ENCODE peak calls at places on chromosome 10, in four cellular contexts. U, L, D and A are unnamed samples.

GRCh38 chr10:61140765-61141392 is 196.9 kb upstream of the RHOBTB1 start:
- DNase-seq in U (peak), L (peak), D (peak), A (peak)

GRCh38 chr10:102152545-102152890 is 329 bp downstream of the NOLC1 start:
- DNase-seq in U (peak), L (peak), D (peak), A (peak)

GRCh38 chr10:99507265-99507664 is 25.5 kb upstream of the NKX2-3 start:
- DNase-seq in U (no peak), L (no peak), D (no peak), A (no peak)

GRCh38 chr10:131179386-131179785 is 132.1 kb downstream of the TCERG1L start:
- DNase-seq in U (no peak), L (no peak), D (no peak), A (no peak)

GRCh38 chr10:37816290-37816689 is 41.1 kb downstream of the ZNF248 start:
- DNase-seq in U (no peak), L (no peak), D (no peak), A (no peak)

GRCh38 chr10:51524041-51524440 is 175.4 kb downstream of the CSTF2T start:
- DNase-seq in U (peak), L (peak), D (no peak), A (peak)

GRCh38 chr10:10796774-10797415 is 220.8 kb upstream of the CELF2 start:
- DNase-seq in U (peak), L (peak), D (peak), A (peak)

GRCh38 chr10:36538945-36539586 is 586.3 kb upstream of the ANKRD30A start:
- DNase-seq in U (peak), L (peak), D (peak), A (peak)

GRCh38 chr10:122854648-122855047 is 9.0 kb upstream of the CUZD1 start:
- DNase-seq in U (peak), L (peak), D (peak), A (peak)

GRCh38 chr10:13206546-13207443 is 27.4 kb downstream of the UCMA start:
- DNase-seq in U (peak), L (peak), D (peak), A (peak)

GRCh38 chr10:21015838-21016237 is 118.7 kb upstream of the NEBL start:
- DNase-seq in U (no peak), L (no peak), D (no peak), A (no peak)

GRCh38 chr10:122269097-122269687 is 1.9 kb upstream of the BTBD16 start:
- DNase-seq in U (no peak), L (no peak), D (no peak), A (no peak)

GRCh38 chr10:110437351-110437605 is 60.4 kb upstream of the DUSP5 start:
- DNase-seq in U (no peak), L (no peak), D (no peak), A (no peak)

GRCh38 chr10:132036153-132036886 is 29.4 kb upstream of the JAKMIP3 start:
- DNase-seq in U (no peak), L (peak), D (no peak), A (peak)

GRCh38 chr10:123583639-123584418 is 82.3 kb upstream of the GPR26 start:
- DNase-seq in U (peak), L (peak), D (peak), A (peak)

GRCh38 chr10:27743736-27744477 is 1.7 kb downstream of the MKX start:
- DNase-seq in U (peak), L (no peak), D (no peak), A (peak)

GRCh38 chr10:50367732-50368131 is 116.4 kb upstream of the ASAH2 start:
- DNase-seq in U (peak), L (peak), D (peak), A (peak)

GRCh38 chr10:628386-629045 is 61.0 kb downstream of the DIP2C start:
- DNase-seq in U (no peak), L (no peak), D (no peak), A (no peak)

GRCh38 chr10:110214380-110214826 is 7.0 kb downstream of the MXI1 start:
- DNase-seq in U (no peak), L (no peak), D (no peak), A (no peak)

GRCh38 chr10:127935115-127935561 is 28.2 kb downstream of the PTPRE start:
- DNase-seq in U (no peak), L (no peak), D (no peak), A (no peak)

GRCh38 chr10:124306922-124307371 is 111.8 kb downstream of the OAT start:
- DNase-seq in U (peak), L (no peak), D (no peak), A (peak)

GRCh38 chr10:52020702-52021101 is 293.4 kb upstream of the DKK1 start:
- DNase-seq in U (no peak), L (no peak), D (no peak), A (no peak)

GRCh38 chr10:69057261-69057950 is 30.5 kb upstream of the SRGN start:
- DNase-seq in U (no peak), L (peak), D (no peak), A (no peak)

GRCh38 chr10:3239066-3239919 is 66.7 kb upstream of the PITRM1 start:
- DNase-seq in U (peak), L (peak), D (peak), A (peak)

GRCh38 chr10:78336402-78336791 is 302.7 kb downstream of the RPS24 start:
- DNase-seq in U (peak), L (peak), D (peak), A (no peak)

GRCh38 chr10:43125881-43126731 is 12.1 kb upstream of the CSGALNACT2 start:
- DNase-seq in U (no peak), L (no peak), D (no peak), A (no peak)

GRCh38 chr10:26391701-26392695 is 46.1 kb upstream of the APBB1IP start:
- DNase-seq in U (no peak), L (no peak), D (no peak), A (no peak)

GRCh38 chr10:119250641-119251314 is 43.4 kb downstream of the GRK5 start:
- DNase-seq in U (peak), L (peak), D (peak), A (peak)

GRCh38 chr10:104333037-104333727 is 5.1 kb downstream of the ITPRIP start:
- DNase-seq in U (no peak), L (peak), D (no peak), A (no peak)

GRCh38 chr10:132283604-132284382 is 24.0 kb downstream of the STK32C start:
- DNase-seq in U (no peak), L (no peak), D (no peak), A (no peak)

GRCh38 chr10:126421745-126422144 is 33.5 kb upstream of the ADAM12 start:
- DNase-seq in U (peak), L (peak), D (peak), A (peak)

GRCh38 chr10:34711500-34711899 is 103.6 kb downstream of the PARD3 start:
- DNase-seq in U (no peak), L (peak), D (no peak), A (peak)

DNA sequence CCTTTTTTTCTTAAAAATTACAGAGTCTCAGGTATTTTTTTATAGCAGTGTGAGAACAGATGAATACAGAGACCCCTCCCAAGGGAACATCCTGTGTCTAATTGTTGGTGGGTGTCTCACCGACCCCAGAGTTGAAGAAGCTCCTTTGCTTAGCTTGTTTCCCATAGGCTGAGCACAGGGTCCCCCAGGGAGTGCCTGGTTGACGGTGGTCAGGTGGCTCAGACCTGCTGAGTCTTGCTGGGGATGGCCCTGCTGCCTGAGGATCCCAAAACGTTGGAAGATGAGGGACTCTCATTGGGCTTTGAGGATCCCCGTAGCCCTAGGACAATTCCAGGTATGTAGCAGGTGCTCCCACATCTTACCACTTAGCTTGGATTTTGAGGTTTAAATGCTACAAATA is 19.5 kb downstream of the SCART1 start:
- DNase-seq in U (no peak), L (no peak), D (no peak), A (no peak)
- H3K4me3 ChIP-seq in U (no peak), L (no peak), D (no peak), A (no peak)

DNA sequence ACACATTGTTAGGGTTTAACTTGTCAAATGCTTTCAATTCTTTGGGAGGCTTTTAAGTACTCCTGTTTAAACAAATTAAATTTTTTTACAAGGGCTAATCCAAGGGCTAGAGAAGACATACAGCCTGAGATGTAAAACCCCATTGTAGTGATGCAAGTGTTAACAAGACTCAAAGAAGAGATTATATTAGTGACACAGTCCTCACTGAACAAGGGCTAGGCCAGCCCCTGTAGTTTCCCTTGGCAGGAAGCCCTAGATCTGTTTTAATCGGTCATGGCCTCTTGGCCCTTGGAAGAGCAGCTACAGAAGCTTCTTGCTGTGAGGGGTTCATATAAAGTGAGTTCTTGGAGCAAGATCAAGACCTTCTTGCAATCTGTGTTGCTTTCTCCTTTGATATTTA is 1339.5 kb downstream of the XPNPEP1 start:
- DNase-seq in U (no peak), L (no peak), D (no peak), A (no peak)
- TF ChIP-seq CTCF in U (no peak), L (no peak), D (no peak), A (no peak)

GRCh38 chr10:17181751-17182150 is 19.7 kb downstream of the TRDMT1 start:
- DNase-seq in U (peak), L (peak), D (no peak), A (peak)
- H3K4me3 ChIP-seq in U (no peak), L (no peak), D (no peak), A (no peak)

GRCh38 chr10:70132098-70133029 is at the start of gene AIFM2:
- DNase-seq in U (peak), L (peak), D (peak), A (peak)
- TF ChIP-seq CTCF in U (no peak), L (no peak), D (no peak), A (no peak)

DNA sequence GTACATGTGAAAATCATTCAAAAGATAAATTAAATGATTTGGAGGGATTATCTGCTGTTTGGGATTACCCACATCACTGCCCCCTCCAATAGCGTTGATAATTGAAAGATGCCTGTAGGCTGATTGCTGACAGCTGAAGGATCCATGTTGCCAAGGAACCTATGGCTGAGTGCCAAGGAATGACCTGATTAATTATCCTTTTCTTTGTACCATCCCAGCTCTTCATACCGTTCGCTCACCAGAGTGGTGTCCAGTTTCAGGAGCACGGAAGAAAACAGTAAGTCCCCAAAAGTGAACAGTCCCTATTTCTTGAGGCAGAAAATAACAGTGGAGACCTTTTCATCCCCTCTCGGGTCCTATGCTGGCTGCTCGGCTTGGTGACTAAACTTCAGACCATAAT is 108.7 kb downstream of the SPAG6 start:
- DNase-seq in U (no peak), L (no peak), D (no peak), A (peak)
- H3K4me3 ChIP-seq in U (no peak), L (no peak), D (no peak), A (no peak)

DNA sequence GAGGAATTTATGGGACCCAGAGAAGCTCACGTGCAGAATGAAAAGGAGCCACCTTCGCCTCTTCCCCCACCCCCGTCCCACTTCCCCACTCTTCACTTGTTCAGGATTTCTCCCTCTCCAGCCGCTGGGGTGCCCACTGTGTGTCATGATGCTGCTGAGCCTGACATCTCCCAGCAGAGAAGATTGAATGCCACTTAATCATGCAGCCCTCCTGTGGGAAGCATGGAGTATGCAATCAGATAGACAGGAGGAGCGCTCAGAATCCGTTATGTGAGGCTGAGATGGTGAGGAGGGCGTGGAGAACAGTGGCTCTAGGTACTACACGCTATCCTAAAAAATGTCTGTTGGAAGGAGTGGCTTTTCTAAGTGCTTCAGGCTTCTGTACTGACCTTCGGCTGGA is 334.3 kb downstream of the LRMDA start:
- DNase-seq in U (no peak), L (no peak), D (no peak), A (no peak)
- TF ChIP-seq CTCF in U (no peak), L (no peak), D (no peak), A (no peak)

GRCh38 chr10:8048281-8049008 is 6.0 kb upstream of the GATA3 start:
- DNase-seq in U (no peak), L (no peak), D (no peak), A (no peak)
- H3K4me3 ChIP-seq in U (peak), L (no peak), D (no peak), A (no peak)

DNA sequence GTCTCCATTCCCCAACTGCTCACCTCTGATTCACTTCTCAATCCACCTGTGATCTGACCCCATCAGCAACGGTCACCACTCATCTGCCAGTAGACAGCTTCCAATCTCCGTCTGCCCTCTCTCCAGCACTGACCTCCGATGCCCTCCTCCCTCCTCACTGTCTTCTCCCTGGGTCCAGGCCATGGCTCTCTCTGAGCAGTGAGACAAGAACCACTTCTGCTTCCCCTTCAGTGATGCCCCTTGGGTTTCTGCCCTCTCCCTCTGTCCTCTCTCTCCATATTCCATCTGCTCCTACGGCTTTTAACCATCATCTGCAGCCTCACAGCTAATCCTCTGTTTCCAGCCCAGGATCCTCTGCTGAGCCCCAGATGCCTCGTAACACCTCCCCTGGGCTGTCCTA is 55.5 kb upstream of the OPALIN start:
- DNase-seq in U (no peak), L (no peak), D (no peak), A (no peak)
- TF ChIP-seq CTCF in U (no peak), L (no peak), D (no peak), A (no peak)

DNA sequence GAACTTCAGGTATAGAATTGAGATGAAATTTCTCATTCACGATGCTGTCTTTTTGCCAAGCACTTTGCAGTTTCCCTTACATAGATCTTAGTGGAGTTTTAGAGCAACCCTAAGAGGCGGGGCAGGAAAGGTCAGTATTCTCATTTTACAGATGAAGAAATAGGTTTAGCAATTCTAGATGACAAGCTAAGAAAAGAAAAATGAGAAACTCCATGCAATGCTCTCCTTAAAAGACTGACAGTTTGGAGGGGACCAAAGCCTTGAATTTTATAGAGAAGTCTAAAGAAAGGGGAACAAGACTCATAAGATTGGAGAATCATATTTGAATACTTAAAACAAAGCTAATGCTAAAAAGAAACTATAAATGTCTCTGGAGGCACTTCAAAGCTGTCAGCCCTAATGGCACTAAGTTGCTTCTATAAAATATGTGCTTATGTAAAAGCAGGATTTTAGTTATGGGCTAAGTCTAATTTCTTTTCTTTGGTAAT is 19.6 kb downstream of the CEP55 start:
- DNase-seq in U (no peak), L (peak), D (no peak), A (no peak)
- H3K4me3 ChIP-seq in U (no peak), L (no peak), D (no peak), A (no peak)